ENCODE peak calls at places on chromosome 20, in four cellular contexts. H is AG04450, U is GM06990, Y is astrocyte of the spinal cord. Q is an unnamed sample.

GRCh38 chr20:41655966-41656685 is 37.9 kb upstream of the CHD6 start:
- DNase-seq in U (no peak), H (no peak), Y (no peak), Q (no peak)

GRCh38 chr20:1269850-1270249 is 3.8 kb downstream of the SNPH start:
- DNase-seq in H (no peak), Y (no peak), U (no peak), Q (no peak)

GRCh38 chr20:44945261-44945660 is 14.9 kb downstream of the TOMM34 start:
- DNase-seq in U (no peak), Y (no peak), H (no peak), Q (no peak)

GRCh38 chr20:45924391-45925261 is 9.9 kb upstream of the PCIF1 start:
- DNase-seq in U (no peak), H (no peak), Y (peak), Q (no peak)

GRCh38 chr20:23476015-23476754 is 14.7 kb upstream of the CST8 start:
- DNase-seq in Y (no peak), U (no peak), H (no peak), Q (no peak)

GRCh38 chr20:47493175-47493953 is 8.3 kb upstream of the NCOA3 start:
- DNase-seq in H (no peak), U (no peak), Y (peak), Q (peak)

GRCh38 chr20:1122388-1123315 is 4.2 kb downstream of the PSMF1 start:
- DNase-seq in U (no peak), H (no peak), Y (peak), Q (peak)

GRCh38 chr20:564195-564594 is 20.6 kb upstream of the CSNK2A1 start:
- DNase-seq in H (no peak), Y (no peak), U (no peak), Q (no peak)

GRCh38 chr20:44067650-44068081 is 119.3 kb downstream of the JPH2 start:
- DNase-seq in Y (no peak), H (no peak), U (no peak), Q (no peak)

GRCh38 chr20:36569847-36570429 is 3.5 kb upstream of the TGIF2 start:
- DNase-seq in U (no peak), H (no peak), Y (peak), Q (no peak)

GRCh38 chr20:23095504-23095903 is 9.4 kb upstream of the CD93 start:
- DNase-seq in U (no peak), Y (no peak), H (no peak), Q (peak)

GRCh38 chr20:45470939-45471338 is 1.4 kb downstream of the WFDC2 start:
- DNase-seq in H (no peak), Y (no peak), U (no peak), Q (no peak)

GRCh38 chr20:62151835-62152364 is 8.3 kb downstream of the SS18L1 start:
- DNase-seq in U (no peak), Y (no peak), H (no peak), Q (no peak)

GRCh38 chr20:47780990-47781389 is 4.3 kb downstream of the SULF2 start:
- DNase-seq in Y (no peak), H (no peak), U (no peak), Q (no peak)

GRCh38 chr20:47664744-47665143 is 120.5 kb downstream of the SULF2 start:
- DNase-seq in U (no peak), H (no peak), Y (no peak), Q (no peak)

GRCh38 chr20:47672166-47672565 is 113.1 kb downstream of the SULF2 start:
- DNase-seq in U (no peak), Y (no peak), H (no peak), Q (no peak)

GRCh38 chr20:37327748-37328147 is 18.2 kb upstream of the SRC start:
- DNase-seq in U (no peak), Y (peak), H (peak), Q (no peak)

GRCh38 chr20:39052676-39053075 is 90.5 kb downstream of the DHX35 start:
- DNase-seq in U (no peak), Y (no peak), H (no peak), Q (no peak)

GRCh38 chr20:4925842-4926530 is 75.3 kb downstream of the SLC23A2 start:
- DNase-seq in H (no peak), Y (peak), U (no peak), Q (peak)

GRCh38 chr20:40433341-40433861 is 255.6 kb downstream of the MAFB start:
- DNase-seq in Y (no peak), H (no peak), U (no peak), Q (no peak)

GRCh38 chr20:51531141-51531710 is 11.3 kb downstream of the NFATC2 start:
- DNase-seq in Y (peak), U (peak), H (no peak), Q (peak)

GRCh38 chr20:45919951-45920794 is 8.2 kb upstream of the PLTP start:
- DNase-seq in H (no peak), Y (peak), U (no peak), Q (no peak)

GRCh38 chr20:5843054-5843731 is 93.0 kb downstream of the SHLD1 start:
- DNase-seq in U (peak), Y (peak), H (no peak), Q (no peak)

GRCh38 chr20:48390981-48391380 is 436.8 kb downstream of the PREX1 start:
- DNase-seq in H (no peak), Y (no peak), U (no peak), Q (no peak)

GRCh38 chr20:20237093-20237959 is 130.6 kb upstream of the INSM1 start:
- DNase-seq in H (peak), U (no peak), Y (no peak), Q (peak)

GRCh38 chr20:326645-327031 is 1.3 kb downstream of the SOX12 start:
- DNase-seq in Y (no peak), H (no peak), U (peak), Q (no peak)

GRCh38 chr20:23510000-23510590 is 19.2 kb downstream of the CST8 start:
- DNase-seq in U (no peak), Y (no peak), H (no peak), Q (peak)

GRCh38 chr20:39117486-39117885 is 155.3 kb downstream of the DHX35 start:
- DNase-seq in U (no peak), H (no peak), Y (peak), Q (peak)

GRCh38 chr20:23441850-23442313 is 2.4 kb downstream of the CSTL1 start:
- DNase-seq in Y (peak), U (no peak), H (peak), Q (peak)

GRCh38 chr20:25015986-25016385 is 23.4 kb upstream of the APMAP start:
- DNase-seq in H (no peak), U (no peak), Y (no peak), Q (no peak)

GRCh38 chr20:37336369-37337207 is 9.4 kb upstream of the SRC start:
- DNase-seq in U (peak), Y (no peak), H (no peak), Q (no peak)

GRCh38 chr20:48717095-48717958 is 110.5 kb downstream of the PREX1 start:
- DNase-seq in Y (no peak), U (peak), H (no peak), Q (no peak)

GRCh38 chr20:48339147-48339985 is 488.4 kb downstream of the PREX1 start:
- DNase-seq in U (peak), Y (peak), H (peak), Q (no peak)

GRCh38 chr20:4809707-4810106 is 88.0 kb downstream of the PRND start:
- DNase-seq in U (peak), Y (no peak), H (no peak), Q (no peak)

GRCh38 chr20:48262955-48263354 is 477.7 kb upstream of the SULF2 start:
- DNase-seq in U (no peak), Y (no peak), H (no peak), Q (no peak)

GRCh38 chr20:5077761-5078387 is 41.9 kb downstream of the PCNA start:
- DNase-seq in Y (no peak), H (no peak), U (no peak), Q (no peak)

DNA sequence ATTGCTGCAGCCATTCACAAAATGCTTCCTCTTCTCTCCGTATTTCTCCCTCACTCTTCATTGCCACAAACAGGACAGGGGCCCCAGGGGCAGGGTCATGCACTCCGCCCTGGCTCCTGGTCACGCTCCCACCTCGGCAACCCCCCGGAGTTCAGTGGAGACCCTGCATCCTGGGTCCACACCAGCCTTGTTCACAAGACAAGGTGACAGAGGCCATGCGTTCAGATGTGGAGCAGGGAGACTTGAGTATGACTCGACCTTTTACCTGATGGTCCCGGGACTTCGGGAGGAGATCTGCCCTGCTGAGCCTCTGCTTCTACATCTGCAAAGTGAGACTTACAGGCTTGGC is 49.4 kb downstream of the ANKRD60 start:
- DNase-seq in U (no peak), H (no peak), Y (no peak), Q (no peak)
- H3K4me3 ChIP-seq in U (no peak), H (peak), Y (no peak), Q (no peak)

GRCh38 chr20:35264755-35265154 is 13.2 kb downstream of the MMP24OS start:
- DNase-seq in H (no peak), Y (no peak), U (no peak), Q (peak)
- TF ChIP-seq CTCF in H (peak), Y (peak), U (peak), Q (no peak)

GRCh38 chr20:63741676-63742380 is 2.3 kb downstream of the SLC2A4RG start:
- DNase-seq in U (no peak), H (no peak), Y (no peak), Q (no peak)
- H3K4me3 ChIP-seq in U (no peak), H (peak), Y (peak), Q (peak)

GRCh38 chr20:32018269-32019155 is 8.3 kb downstream of the CCM2L start:
- DNase-seq in H (no peak), U (no peak), Y (no peak), Q (peak)

GRCh38 chr20:32019563-32020463 is 9.6 kb downstream of the CCM2L start:
- DNase-seq in Y (no peak), H (no peak), U (no peak), Q (no peak)

GRCh38 chr20:32019156-32019510 is 8.9 kb downstream of the CCM2L start:
- DNase-seq in H (no peak), Y (no peak), U (no peak), Q (no peak)

GRCh38 chr20:32021091-32021490 is 10.9 kb downstream of the CCM2L start:
- DNase-seq in U (no peak), Y (no peak), H (no peak), Q (no peak)

GRCh38 chr20:32017711-32018251 is 7.5 kb downstream of the CCM2L start:
- DNase-seq in Y (no peak), H (no peak), U (no peak), Q (peak)
- TF ChIP-seq CTCF in Y (no peak), H (no peak), U (peak), Q (peak)

DNA sequence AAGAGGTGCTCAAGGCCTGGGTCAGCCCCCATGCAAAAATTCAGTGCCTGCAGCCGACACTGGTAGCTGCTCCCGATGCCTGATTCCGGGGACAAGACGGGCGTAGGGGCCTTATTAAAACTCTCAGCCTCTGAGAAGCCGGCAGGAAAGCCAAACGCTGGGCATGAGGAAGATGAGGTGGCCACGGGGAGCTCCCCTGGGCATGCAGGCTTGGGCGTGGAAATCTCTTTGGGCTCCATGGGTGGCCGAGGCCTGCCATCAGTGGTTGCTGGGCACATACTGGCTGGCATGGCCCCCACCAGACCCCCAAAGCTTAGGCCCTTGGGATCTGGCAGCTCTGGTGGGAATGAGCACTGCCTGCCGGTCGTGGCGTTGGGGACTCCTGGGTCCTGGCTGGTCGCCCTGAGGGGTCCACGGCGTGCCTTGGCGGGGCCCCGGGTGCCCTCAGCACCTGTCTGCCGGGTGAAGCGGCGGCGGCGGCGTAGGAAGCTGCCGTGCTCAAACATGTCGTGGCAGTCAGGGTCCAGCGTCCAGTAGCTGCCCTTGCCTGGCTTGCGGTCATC is 586 bp downstream of the FOXS1 start:
- DNase-seq in U (no peak), H (no peak), Y (no peak), Q (no peak)
- H3K4me3 ChIP-seq in U (no peak), H (no peak), Y (peak), Q (no peak)

GRCh38 chr20:3068986-3069900 is 2.2 kb upstream of the OXT start:
- DNase-seq in U (no peak), H (no peak), Y (no peak), Q (no peak)
- TF ChIP-seq CTCF in U (peak), H (no peak), Y (no peak), Q (peak)

GRCh38 chr20:15991279-15991678 is 582.0 kb downstream of the KIF16B start:
- DNase-seq in Y (no peak), H (no peak), U (no peak), Q (no peak)

GRCh38 chr20:15992564-15992963 is 580.7 kb downstream of the KIF16B start:
- DNase-seq in U (no peak), Y (no peak), H (no peak), Q (peak)

DNA sequence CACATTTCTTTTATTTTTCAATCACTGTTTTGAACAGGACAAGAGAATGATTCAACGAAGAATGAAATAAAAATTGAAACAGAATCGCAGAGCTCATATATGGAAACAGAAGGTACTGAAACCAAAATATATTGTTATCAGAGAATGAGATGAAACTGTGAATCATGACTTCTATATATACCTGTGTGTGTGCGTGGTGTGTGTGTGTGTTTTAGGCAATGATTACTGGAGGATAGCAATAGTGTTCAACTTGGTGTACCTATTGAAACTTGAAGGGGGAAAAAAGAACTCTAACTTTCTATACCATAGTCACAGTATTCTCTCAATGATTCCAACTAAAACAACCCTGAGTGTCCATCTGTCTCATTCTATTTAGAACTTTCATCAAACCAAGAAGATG is 586.6 kb downstream of the KIF16B start:
- DNase-seq in U (peak), Y (no peak), H (no peak), Q (no peak)
- H3K4me3 ChIP-seq in U (peak), Y (no peak), H (no peak), Q (no peak)

GRCh38 chr20:18587665-18588553 is at the start of gene DTD1:
- DNase-seq in H (peak), U (peak), Y (peak), Q (peak)
- TF ChIP-seq CTCF in H (peak), U (peak), Y (peak), Q (peak)

DNA sequence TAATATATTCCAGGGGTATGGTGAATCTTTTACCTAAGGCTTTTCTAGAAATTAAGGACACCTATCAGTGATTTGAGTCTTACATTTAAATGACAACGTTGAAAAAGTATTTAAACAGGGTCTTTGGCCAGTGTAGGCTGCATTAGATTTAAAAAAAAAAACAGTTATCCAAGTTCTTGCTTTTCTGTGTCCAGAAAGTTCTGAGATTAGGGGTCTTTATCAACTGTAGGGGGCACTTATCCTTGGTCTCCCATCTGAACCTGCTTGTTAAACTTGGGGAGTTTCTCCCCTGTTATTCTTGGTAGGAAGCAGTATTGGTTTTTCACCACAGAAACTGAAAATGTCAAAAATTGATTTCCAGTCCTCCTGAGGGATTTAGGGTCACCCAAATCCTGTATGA is 155.9 kb upstream of the ZNF217 start:
- DNase-seq in H (no peak), U (no peak), Y (no peak), Q (no peak)
- H3K4me3 ChIP-seq in H (no peak), U (no peak), Y (no peak), Q (no peak)

GRCh38 chr20:17682889-17683198 is 802 bp upstream of the RRBP1 start:
- DNase-seq in Y (no peak), H (no peak), U (no peak), Q (no peak)
- TF ChIP-seq CTCF in Y (no peak), H (no peak), U (no peak), Q (no peak)

Q was measured in epithelial cell of esophagus.